ENCODE peak calls at places on chromosomes 1 and 21, in eight cellular contexts. W is SW 1271, Y is midbrain, A is Ammon's horn, X is stomach, U is choroid plexus epithelial cell, H is type B pancreatic cell, T is GM23338. F is an unnamed sample.

GRCh38 chr21:8993284-8993942 is 1528.0 kb upstream of the TPTE start:
- DNase-seq in W (no peak), Y (no peak), A (no peak), X (no peak), U (no peak), H (no peak), T (peak; percentile 64), F (no peak)

GRCh38 chr1:90919900-90920299 is 101.9 kb downstream of the ZNF644 start:
- DNase-seq in W (no peak), Y (no peak), A (no peak), X (no peak), U (peak; percentile 26), H (no peak), T (no peak), F (peak; percentile 23)

GRCh38 chr1:152459596-152460528 is 45.8 kb upstream of the CRNN start:
- DNase-seq in W (peak; percentile 57), Y (peak; percentile 49), A (peak; percentile 78), X (peak; percentile 72), U (peak; percentile 79), H (no peak), T (peak; percentile 80), F (peak; percentile 57)

GRCh38 chr21:27802816-27803475 is 836.1 kb upstream of the ADAMTS5 start:
- DNase-seq in W (peak; percentile 1), Y (peak; percentile 81), A (peak; percentile 68), X (peak; percentile 44), U (peak; percentile 80), H (no peak), T (peak; percentile 82), F (peak; percentile 30)

GRCh38 chr1:24042375-24042774 is 62.2 kb upstream of the SRSF10 start:
- DNase-seq in W (no peak), Y (no peak), A (no peak), X (no peak), U (no peak), H (no peak), T (no peak), F (no peak)

GRCh38 chr1:233294991-233295774 is at the start of gene PCNX2:
- DNase-seq in W (peak; percentile 53), Y (no peak), A (peak; percentile 81), X (peak; percentile 67), U (peak; percentile 64), H (no peak), T (peak; percentile 91), F (peak; percentile 86)

GRCh38 chr1:29504266-29504665 is 267.9 kb downstream of the PTPRU start:
- DNase-seq in W (no peak), Y (no peak), A (no peak), X (peak; percentile 7), U (peak; percentile 5), H (no peak), T (no peak), F (peak; percentile 36)

GRCh38 chr1:197195100-197195499 is 48.6 kb upstream of the ASPM start:
- DNase-seq in W (no peak), Y (no peak), A (no peak), X (no peak), U (no peak), H (no peak), T (no peak), F (no peak)

GRCh38 chr1:55311057-55311631 is 96.0 kb upstream of the USP24 start:
- DNase-seq in W (no peak), Y (no peak), A (no peak), X (no peak), U (no peak), H (no peak), T (no peak), F (peak; percentile 59)

GRCh38 chr1:247291835-247292561 is 36.1 kb downstream of the VN1R5 start:
- DNase-seq in W (no peak), Y (no peak), A (no peak), X (no peak), U (peak; percentile 21), H (no peak), T (no peak), F (no peak)

GRCh38 chr1:54894271-54894670 is 7.3 kb upstream of the DHCR24 start:
- DNase-seq in W (no peak), Y (no peak), A (no peak), X (no peak), U (no peak), H (no peak), T (no peak), F (no peak)

GRCh38 chr1:215146252-215146975 is 63.9 kb downstream of the KCNK2 start:
- DNase-seq in W (peak; percentile 1), Y (peak; percentile 2), A (no peak), X (peak; percentile 51), U (peak; percentile 73), H (no peak), T (peak; percentile 57), F (peak; percentile 34)

GRCh38 chr1:93705897-93706500 is 24.4 kb upstream of the BCAR3 start:
- DNase-seq in W (no peak), Y (no peak), A (no peak), X (no peak), U (no peak), H (no peak), T (no peak), F (no peak)

GRCh38 chr1:92850019-92850418 is 18.2 kb downstream of the RPL5 start:
- DNase-seq in W (no peak), Y (no peak), A (no peak), X (no peak), U (no peak), H (no peak), T (no peak), F (no peak)

GRCh38 chr1:43448955-43449707 is 4.6 kb downstream of the HYI start:
- DNase-seq in W (no peak), Y (no peak), A (no peak), X (no peak), U (no peak), H (peak; percentile 60), T (no peak), F (no peak)

GRCh38 chr1:70438529-70438928 is 27.5 kb downstream of the CTH start:
- DNase-seq in W (no peak), Y (no peak), A (no peak), X (no peak), U (no peak), H (no peak), T (no peak), F (no peak)

GRCh38 chr1:216722841-216723240 is 388 bp downstream of the ESRRG start:
- DNase-seq in W (no peak), Y (no peak), A (no peak), X (no peak), U (no peak), H (no peak), T (peak; percentile 32), F (no peak)

GRCh38 chr1:36304970-36305914 is 926 bp upstream of the SH3D21 start:
- DNase-seq in W (no peak), Y (no peak), A (no peak), X (no peak), U (no peak), H (no peak), T (peak; percentile 24), F (no peak)

GRCh38 chr1:235468970-235469369 is 35.3 kb downstream of the B3GALNT2 start:
- DNase-seq in W (peak; percentile 78), Y (no peak), A (no peak), X (no peak), U (peak; percentile 75), H (no peak), T (no peak), F (peak; percentile 80)

GRCh38 chr1:89939059-89939570 is 55.8 kb upstream of the ZNF326 start:
- DNase-seq in W (no peak), Y (peak; percentile 88), A (peak; percentile 83), X (no peak), U (no peak), H (no peak), T (no peak), F (no peak)

GRCh38 chr1:60899464-60899863 is 182.9 kb upstream of the NFIA start:
- DNase-seq in W (no peak), Y (no peak), A (no peak), X (no peak), U (no peak), H (no peak), T (no peak), F (no peak)

GRCh38 chr1:9890224-9890731 is 19.8 kb downstream of the CTNNBIP1 start:
- DNase-seq in W (peak; percentile 87), Y (no peak), A (no peak), X (peak; percentile 64), U (peak; percentile 91), H (no peak), T (peak; percentile 40), F (peak; percentile 81)

GRCh38 chr1:170967042-170967910 is 31.9 kb downstream of the MROH9 start:
- DNase-seq in W (peak; percentile 12), Y (peak; percentile 60), A (peak; percentile 51), X (no peak), U (peak; percentile 77), H (no peak), T (peak; percentile 78), F (peak; percentile 66)

GRCh38 chr21:37072239-37072987 is 458 bp downstream of the PIGP start:
- DNase-seq in W (peak; percentile 70), Y (peak; percentile 92), A (peak; percentile 96), X (peak; percentile 58), U (peak; percentile 90), H (no peak), T (peak; percentile 67), F (no peak)

GRCh38 chr1:46606255-46606965 is 2.3 kb upstream of the MKNK1 start:
- DNase-seq in W (no peak), Y (no peak), A (no peak), X (no peak), U (no peak), H (no peak), T (no peak), F (no peak)

GRCh38 chr1:58047265-58047858 is 499.2 kb downstream of the OMA1 start:
- DNase-seq in W (no peak), Y (no peak), A (no peak), X (no peak), U (peak; percentile 14), H (no peak), T (peak; percentile 59), F (peak; percentile 48)